ENCODE peak calls at places on chromosomes 12 and 14, in four cellular contexts. K, X, S and P are unnamed samples.

GRCh38 chr12:72053604-72054003 is 115.0 kb downstream of the TPH2 start:
- DNase-seq in S (no peak), X (no peak), K (no peak), P (no peak)

GRCh38 chr14:104597576-104597975 is 7.0 kb downstream of the TMEM179 start:
- DNase-seq in S (no peak), X (no peak), K (no peak), P (peak; percentile 22)

GRCh38 chr12:76820888-76821482 is 57.1 kb downstream of the ZDHHC17 start:
- DNase-seq in X (peak; percentile 67), K (no peak), S (peak; percentile 12), P (no peak)

GRCh38 chr14:77212933-77213656 is 31.5 kb downstream of the TMEM63C start:
- DNase-seq in K (peak; percentile 52), X (peak; percentile 54), S (peak; percentile 4), P (no peak)

GRCh38 chr12:131829795-131830334 is 1.7 kb downstream of the MMP17 start:
- DNase-seq in X (no peak), S (no peak), K (no peak), P (no peak)

GRCh38 chr12:12941450-12942350 is 10.3 kb downstream of the GPRC5D start:
- DNase-seq in K (no peak), X (no peak), S (no peak), P (no peak)

GRCh38 chr14:99289394-99290189 is 17.6 kb upstream of the BCL11B start:
- DNase-seq in S (no peak), K (no peak), X (no peak), P (no peak)

GRCh38 chr12:27807063-27807703 is 27.1 kb upstream of the MANSC4 start:
- DNase-seq in X (no peak), S (no peak), K (no peak), P (no peak)

GRCh38 chr12:117890137-117890536 is 78.7 kb downstream of the KSR2 start:
- DNase-seq in K (no peak), S (no peak), X (no peak), P (no peak)

GRCh38 chr12:13764748-13765147 is 216.7 kb downstream of the GRIN2B start:
- DNase-seq in X (no peak), S (no peak), K (no peak), P (no peak)

GRCh38 chr12:62760779-62761178 is 174.2 kb downstream of the PPM1H start:
- DNase-seq in S (no peak), K (no peak), X (peak; percentile 57), P (no peak)

GRCh38 chr12:103673891-103674375 is 86.9 kb downstream of the STAB2 start:
- DNase-seq in K (no peak), X (no peak), S (no peak), P (no peak)

GRCh38 chr12:65649126-65649525 is 175.2 kb upstream of the HMGA2 start:
- DNase-seq in K (no peak), S (peak; percentile 99), X (peak; percentile 99), P (no peak)

GRCh38 chr12:3229577-3229976 is 152.4 kb downstream of the TSPAN9 start:
- DNase-seq in S (no peak), X (no peak), K (no peak), P (no peak)

GRCh38 chr14:37889087-37889486 is 293.7 kb downstream of the TTC6 start:
- DNase-seq in K (no peak), S (no peak), X (peak; percentile 61), P (no peak)

GRCh38 chr14:87351007-87351406 is 642.0 kb downstream of the GALC start:
- DNase-seq in X (no peak), K (no peak), S (no peak), P (no peak)

GRCh38 chr14:98742001-98742400 is 530.0 kb downstream of the BCL11B start:
- DNase-seq in X (no peak), S (no peak), K (no peak), P (no peak)

GRCh38 chr12:499837-500458 is 40.2 kb downstream of the B4GALNT3 start:
- DNase-seq in K (no peak), X (no peak), S (no peak), P (no peak)
- TF ChIP-seq CTCF in K (no peak), X (no peak), S (no peak), P (no peak)

GRCh38 chr14:89252887-89253532 is 164.0 kb downstream of the FOXN3 start:
- DNase-seq in S (no peak), X (peak; percentile 46), K (no peak), P (peak; percentile 51)
- TF ChIP-seq CTCF in S (no peak), X (peak; percentile 38), K (no peak), P (peak; percentile 29)

GRCh38 chr12:6584293-6584692 is 16.2 kb upstream of the NOP2 start:
- DNase-seq in S (no peak), X (no peak), K (no peak), P (no peak)

GRCh38 chr12:6582959-6583358 is 14.9 kb upstream of the NOP2 start:
- DNase-seq in X (no peak), S (no peak), K (no peak), P (no peak)

GRCh38 chr12:6582196-6582595 is 14.1 kb upstream of the NOP2 start:
- DNase-seq in S (no peak), X (no peak), K (no peak), P (no peak)
- TF ChIP-seq CTCF in S (no peak), X (peak; percentile 48), K (no peak), P (no peak)

GRCh38 chr12:44765796-44766195 is 110.3 kb downstream of the NELL2 start:
- DNase-seq in X (no peak), S (no peak), K (no peak), P (no peak)
- TF ChIP-seq CTCF in X (no peak), S (no peak), K (no peak), P (no peak)